ENCODE peak calls at places on chromosome 10, in seven cellular contexts. K is progenitor cell of endocrine pancreas; M is HT1080; X is thoracic aorta; G is aorta; W is mucosa of gallbladder; E is stimulated activated CD4-positive, alpha-beta T cell treated with anti-CD3 and anti-CD28 coated beads, Interleukin-2, amount 100 ng/mL, for 48 hours. J is an unnamed sample.

GRCh38 chr10:124491105-124491504 is 29.5 kb downstream of the LHPP start:
- DNase-seq in W (no peak), K (no peak), G (peak), E (no peak), M (no peak), X (no peak), J (no peak)

GRCh38 chr10:14565199-14565598 is 209.5 kb downstream of the FAM107B start:
- DNase-seq in M (no peak), G (no peak), X (no peak), W (no peak), E (no peak), K (no peak), J (no peak)

GRCh38 chr10:77562742-77563141 is 74.9 kb downstream of the KCNMA1 start:
- DNase-seq in G (no peak), W (no peak), E (no peak), K (no peak), M (no peak), X (no peak), J (no peak)

GRCh38 chr10:12031404-12031803 is 11.2 kb downstream of the UPF2 start:
- DNase-seq in W (no peak), E (no peak), G (no peak), X (no peak), K (no peak), M (no peak), J (no peak)

GRCh38 chr10:26931223-26931622 is 70.5 kb upstream of the ABI1 start:
- DNase-seq in W (peak), K (no peak), X (no peak), G (no peak), E (peak), M (no peak), J (no peak)

GRCh38 chr10:75395171-75395954 is 6.2 kb downstream of the ZNF503 start:
- DNase-seq in E (peak), M (no peak), G (peak), X (no peak), K (peak), W (peak), J (no peak)

GRCh38 chr10:132145521-132146185 is 41.1 kb upstream of the DPYSL4 start:
- DNase-seq in M (no peak), W (no peak), G (peak), K (no peak), X (no peak), E (no peak), J (no peak)

GRCh38 chr10:49739426-49739825 is 22.7 kb downstream of the OGDHL start:
- DNase-seq in W (peak), K (no peak), M (no peak), X (no peak), G (no peak), E (no peak), J (no peak)

GRCh38 chr10:104557966-104558365 is 83.1 kb upstream of the SORCS3 start:
- DNase-seq in E (no peak), K (no peak), W (no peak), X (no peak), M (no peak), G (no peak), J (no peak)

GRCh38 chr10:19652750-19653149 is 163.5 kb upstream of the PLXDC2 start:
- DNase-seq in E (no peak), W (no peak), K (no peak), X (no peak), G (no peak), M (no peak), J (no peak)

GRCh38 chr10:43872644-43873043 is 224.0 kb upstream of the ZNF32 start:
- DNase-seq in X (no peak), K (no peak), M (no peak), E (no peak), W (no peak), G (no peak), J (no peak)

GRCh38 chr10:79132681-79133381 is 64.1 kb downstream of the ZMIZ1 start:
- DNase-seq in E (no peak), K (no peak), W (no peak), X (no peak), M (no peak), G (no peak), J (no peak)

GRCh38 chr10:103076996-103077395 is 116.1 kb downstream of the NT5C2 start:
- DNase-seq in E (no peak), W (no peak), K (no peak), G (no peak), X (no peak), M (no peak), J (no peak)

GRCh38 chr10:72816565-72816964 is 77.0 kb upstream of the OIT3 start:
- DNase-seq in X (no peak), K (no peak), E (no peak), W (no peak), M (no peak), G (no peak), J (no peak)

GRCh38 chr10:110010076-110011069 is 2.6 kb downstream of the ADD3 start:
- DNase-seq in X (no peak), E (no peak), K (no peak), W (no peak), M (peak), G (no peak), J (no peak)

GRCh38 chr10:14356921-14357320 is 26.2 kb upstream of the FRMD4A start:
- DNase-seq in G (no peak), M (peak), K (no peak), X (no peak), E (no peak), W (no peak), J (no peak)

GRCh38 chr10:33815776-33816175 is 481.3 kb upstream of the NRP1 start:
- DNase-seq in K (no peak), E (no peak), M (peak), G (no peak), W (no peak), X (no peak), J (no peak)

GRCh38 chr10:89875557-89875956 is 174.2 kb downstream of the KIF20B start:
- DNase-seq in M (no peak), E (no peak), G (no peak), X (no peak), W (no peak), K (no peak), J (no peak)

GRCh38 chr10:5533098-5533731 is 8.5 kb downstream of the CALML3 start:
- DNase-seq in K (no peak), M (no peak), E (no peak), G (peak), X (no peak), W (no peak), J (no peak)

GRCh38 chr10:132109341-132110072 is 43.8 kb downstream of the JAKMIP3 start:
- DNase-seq in E (no peak), W (peak), X (no peak), K (peak), M (no peak), G (peak), J (no peak)

GRCh38 chr10:129386415-129387257 is 80.4 kb upstream of the MGMT start:
- DNase-seq in E (no peak), W (no peak), M (no peak), G (no peak), X (no peak), K (no peak), J (no peak)

GRCh38 chr10:113487154-113487553 is 65.7 kb upstream of the HABP2 start:
- DNase-seq in G (no peak), X (no peak), E (no peak), M (no peak), W (no peak), K (no peak), J (no peak)

GRCh38 chr10:86313621-86314041 is 53.0 kb downstream of the GRID1 start:
- DNase-seq in X (no peak), W (no peak), G (no peak), K (no peak), E (no peak), M (no peak), J (no peak)

GRCh38 chr10:117391436-117392205 is 16.4 kb upstream of the PDZD8 start:
- DNase-seq in X (no peak), G (no peak), E (no peak), K (no peak), M (peak), W (peak), J (no peak)

GRCh38 chr10:13526952-13527863 is 1.6 kb downstream of the BEND7 start:
- DNase-seq in X (no peak), W (no peak), G (no peak), K (no peak), E (no peak), M (peak), J (no peak)

GRCh38 chr10:84863675-84864074 is 535.3 kb downstream of the CCSER2 start:
- DNase-seq in E (no peak), K (no peak), M (no peak), G (no peak), X (no peak), W (no peak), J (no peak)

GRCh38 chr10:94785211-94785610 is 22.7 kb downstream of the CYP2C19 start:
- DNase-seq in W (no peak), M (peak), K (no peak), G (no peak), X (no peak), E (no peak), J (no peak)

GRCh38 chr10:132657737-132658136 is 120.2 kb downstream of the INPP5A start:
- DNase-seq in M (no peak), K (no peak), G (peak), X (no peak), E (no peak), W (no peak), J (no peak)

GRCh38 chr10:69728335-69728861 is 73.3 kb upstream of the COL13A1 start:
- DNase-seq in M (peak), K (no peak), X (no peak), E (no peak), W (no peak), G (no peak), J (no peak)

GRCh38 chr10:110780704-110781103 is 91.0 kb upstream of the PDCD4 start:
- DNase-seq in E (no peak), M (no peak), X (no peak), K (no peak), G (no peak), W (no peak), J (no peak)

GRCh38 chr10:17086865-17087264 is 42.7 kb downstream of the CUBN start:
- DNase-seq in M (no peak), W (no peak), X (no peak), G (no peak), K (no peak), E (no peak), J (no peak)

GRCh38 chr10:114492351-114493037 is 88.2 kb upstream of the AFAP1L2 start:
- DNase-seq in M (peak), X (no peak), K (no peak), G (no peak), E (no peak), W (no peak), J (no peak)

GRCh38 chr10:60606343-60607080 is 171.8 kb upstream of the CDK1 start:
- DNase-seq in K (no peak), G (no peak), W (no peak), E (no peak), M (peak), X (no peak), J (no peak)

GRCh38 chr10:47196691-47197090 is 103.3 kb upstream of the GDF10 start:
- DNase-seq in M (no peak), W (no peak), X (no peak), E (no peak), K (no peak), G (no peak), J (no peak)

GRCh38 chr10:15053061-15053460 is 9.3 kb downstream of the OLAH start:
- DNase-seq in G (no peak), M (no peak), W (no peak), K (no peak), E (no peak), X (no peak), J (no peak)

GRCh38 chr10:108421256-108421655 is 1256.8 kb upstream of the SORCS1 start:
- DNase-seq in E (no peak), W (no peak), X (no peak), K (no peak), M (no peak), G (no peak), J (no peak)